ENCODE peak calls at places on chromosomes 11 and 22, in five cellular contexts. L, F, X, Z and J are unnamed samples.

GRCh38 chr22:49725516-49725915 is 102.2 kb downstream of the BRD1 start:
- DNase-seq in L (no peak), F (no peak), X (no peak), Z (no peak), J (no peak)

GRCh38 chr22:42994917-42995562 is 19.9 kb downstream of the PACSIN2 start:
- DNase-seq in L (peak), F (peak), X (peak), Z (no peak), J (peak)

GRCh38 chr22:17931400-17931825 is 92.9 kb downstream of the MICAL3 start:
- DNase-seq in L (no peak), F (peak), X (no peak), Z (no peak), J (no peak)

GRCh38 chr11:130388607-130389205 is 39.7 kb downstream of the ADAMTS8 start:
- DNase-seq in L (no peak), F (no peak), X (no peak), Z (no peak), J (no peak)

GRCh38 chr11:120057595-120058581 is 80.0 kb downstream of the TRIM29 start:
- DNase-seq in L (no peak), F (no peak), X (no peak), Z (no peak), J (no peak)

GRCh38 chr22:32764330-32765116 is 37.0 kb upstream of the TIMP3 start:
- DNase-seq in L (peak), F (no peak), X (no peak), Z (no peak), J (no peak)

GRCh38 chr22:17866127-17866526 is 91.9 kb upstream of the BID start:
- DNase-seq in L (no peak), F (no peak), X (peak), Z (no peak), J (no peak)

GRCh38 chr11:114890076-114890475 is 211.7 kb downstream of the NXPE2 start:
- DNase-seq in L (no peak), F (no peak), X (no peak), Z (no peak), J (no peak)

GRCh38 chr11:120608760-120609211 is 97.2 kb downstream of the GRIK4 start:
- DNase-seq in L (peak), F (no peak), X (no peak), Z (no peak), J (no peak)

GRCh38 chr11:108966978-108967377 is 302.1 kb downstream of the DDX10 start:
- DNase-seq in L (no peak), F (no peak), X (no peak), Z (no peak), J (no peak)

GRCh38 chr11:78212586-78213371 is 24.1 kb downstream of the USP35 start:
- DNase-seq in L (no peak), F (no peak), X (no peak), Z (no peak), J (no peak)

GRCh38 chr22:42336527-42337227 is 66.2 kb upstream of the TCF20 start:
- DNase-seq in L (no peak), F (no peak), X (no peak), Z (no peak), J (no peak)

GRCh38 chr11:110818032-110818687 is 105.9 kb upstream of the ARHGAP20 start:
- DNase-seq in L (no peak), F (no peak), X (no peak), Z (no peak), J (no peak)

GRCh38 chr11:57596266-57596885 is 1.1 kb upstream of the SERPING1 start:
- DNase-seq in L (no peak), F (no peak), X (no peak), Z (no peak), J (no peak)

GRCh38 chr11:84290647-84291046 is 1004.5 kb upstream of the CCDC90B start:
- DNase-seq in L (no peak), F (no peak), X (no peak), Z (no peak), J (no peak)

GRCh38 chr22:47128216-47129215 is 366.1 kb downstream of the TBC1D22A start:
- DNase-seq in L (no peak), F (no peak), X (no peak), Z (no peak), J (no peak)

GRCh38 chr11:117471776-117472175 is 144.1 kb downstream of the CEP164 start:
- DNase-seq in L (no peak), F (no peak), X (no peak), Z (no peak), J (no peak)

GRCh38 chr11:47001666-47002285 is 65.2 kb downstream of the CSTPP1 start:
- DNase-seq in L (no peak), F (no peak), X (no peak), Z (no peak), J (no peak)

GRCh38 chr22:31044262-31044861 is 36.8 kb upstream of the SMTN start:
- DNase-seq in L (peak), F (no peak), X (no peak), Z (no peak), J (no peak)

GRCh38 chr11:66841861-66842260 is 1.4 kb upstream of the RCE1 start:
- DNase-seq in L (no peak), F (no peak), X (no peak), Z (no peak), J (no peak)

GRCh38 chr22:43540570-43540969 is 128.8 kb downstream of the MPPED1 start:
- DNase-seq in L (no peak), F (no peak), X (no peak), Z (no peak), J (no peak)

GRCh38 chr11:78801161-78801884 is 226.7 kb upstream of the NARS2 start:
- DNase-seq in L (peak), F (peak), X (no peak), Z (no peak), J (no peak)

GRCh38 chr11:18368236-18368635 is 26.1 kb upstream of the LDHA start:
- DNase-seq in L (no peak), F (no peak), X (no peak), Z (no peak), J (no peak)

GRCh38 chr11:68838572-68838964 is 3.1 kb downstream of the CPT1A start:
- DNase-seq in L (peak), F (peak), X (no peak), Z (no peak), J (no peak)

GRCh38 chr11:67439321-67440228 is 2.1 kb upstream of the PTPRCAP start:
- DNase-seq in L (no peak), F (no peak), X (no peak), Z (no peak), J (peak)

GRCh38 chr11:1486054-1486825 is at the start of gene MOB2:
- DNase-seq in L (peak), F (peak), X (no peak), Z (no peak), J (no peak)

GRCh38 chr11:1083621-1084551 is 9.2 kb downstream of the MUC2 start:
- DNase-seq in L (no peak), F (no peak), X (no peak), Z (no peak), J (no peak)

GRCh38 chr11:19311306-19312030 is 70.7 kb upstream of the E2F8 start:
- DNase-seq in L (peak), F (peak), X (peak), Z (peak), J (peak)

GRCh38 chr11:23974046-23974445 is 522.8 kb upstream of the LUZP2 start:
- DNase-seq in L (no peak), F (no peak), X (no peak), Z (no peak), J (no peak)

GRCh38 chr11:66333896-66334604 is 2.2 kb downstream of the RIN1 start:
- DNase-seq in L (no peak), F (no peak), X (no peak), Z (no peak), J (no peak)

GRCh38 chr11:2301631-2302272 is at the start of the genes C11orf21 and TSPAN32:
- DNase-seq in L (no peak), F (peak), X (no peak), Z (no peak), J (no peak)

GRCh38 chr11:64647019-64647805 is 56.2 kb downstream of the SLC22A12 start:
- DNase-seq in L (no peak), F (no peak), X (no peak), Z (no peak), J (no peak)

GRCh38 chr11:18352581-18352980 is 30.2 kb downstream of the GTF2H1 start:
- DNase-seq in L (no peak), F (no peak), X (no peak), Z (no peak), J (no peak)

GRCh38 chr22:18076060-18076497 is 1.7 kb upstream of the PEX26 start:
- DNase-seq in L (peak), F (peak), X (peak), Z (peak), J (peak)